ENCODE peak calls at places on chromosomes 4 and X, in ten cellular contexts. One of them, this sample, is unnamed.

GRCh38 chr4:20248155-20248558 is 3.5 kb upstream of the SLIT2 start:
- DNase-seq in mesothelial cell of epicardium: no peak
- DNase-seq in LoVo: peak
- DNase-seq in GM04503: peak
- DNase-seq in NCI-H146: peak
- DNase-seq in posterior vena cava: no peak
- DNase-seq in stimulated activated CD8-positive, alpha-beta memory T cell treated with anti-CD3 and anti-CD28 coated beads, Interleukin-2, amount 100 ng/mL, for 48 hours: no peak
- DNase-seq in Daoy: peak
- DNase-seq in globus pallidus: peak
- DNase-seq in tibial artery: no peak
- DNase-seq in this sample: no peak

GRCh38 chr4:1615786-1616573 is 68.1 kb downstream of the FAM53A start:
- DNase-seq in mesothelial cell of epicardium: no peak
- DNase-seq in LoVo: no peak
- DNase-seq in GM04503: no peak
- DNase-seq in NCI-H146: no peak
- DNase-seq in posterior vena cava: no peak
- DNase-seq in stimulated activated CD8-positive, alpha-beta memory T cell treated with anti-CD3 and anti-CD28 coated beads, Interleukin-2, amount 100 ng/mL, for 48 hours: no peak
- DNase-seq in Daoy: no peak
- DNase-seq in globus pallidus: no peak
- DNase-seq in tibial artery: no peak
- DNase-seq in this sample: no peak

GRCh38 chr4:13481569-13481968 is 2.6 kb downstream of the RAB28 start:
- DNase-seq in mesothelial cell of epicardium: no peak
- DNase-seq in LoVo: no peak
- DNase-seq in GM04503: peak
- DNase-seq in NCI-H146: no peak
- DNase-seq in posterior vena cava: no peak
- DNase-seq in stimulated activated CD8-positive, alpha-beta memory T cell treated with anti-CD3 and anti-CD28 coated beads, Interleukin-2, amount 100 ng/mL, for 48 hours: no peak
- DNase-seq in Daoy: no peak
- DNase-seq in globus pallidus: no peak
- DNase-seq in tibial artery: no peak
- DNase-seq in this sample: no peak

GRCh38 chr4:55673424-55673823 is 37.3 kb upstream of the NMU start:
- DNase-seq in mesothelial cell of epicardium: no peak
- DNase-seq in LoVo: no peak
- DNase-seq in GM04503: no peak
- DNase-seq in NCI-H146: no peak
- DNase-seq in posterior vena cava: no peak
- DNase-seq in stimulated activated CD8-positive, alpha-beta memory T cell treated with anti-CD3 and anti-CD28 coated beads, Interleukin-2, amount 100 ng/mL, for 48 hours: no peak
- DNase-seq in Daoy: no peak
- DNase-seq in globus pallidus: no peak
- DNase-seq in tibial artery: no peak
- DNase-seq in this sample: no peak

GRCh38 chr4:146243141-146243882 is 29.0 kb downstream of the REELD1 start:
- DNase-seq in mesothelial cell of epicardium: no peak
- DNase-seq in LoVo: no peak
- DNase-seq in GM04503: no peak
- DNase-seq in NCI-H146: no peak
- DNase-seq in posterior vena cava: peak
- DNase-seq in stimulated activated CD8-positive, alpha-beta memory T cell treated with anti-CD3 and anti-CD28 coated beads, Interleukin-2, amount 100 ng/mL, for 48 hours: peak
- DNase-seq in Daoy: peak
- DNase-seq in globus pallidus: no peak
- DNase-seq in tibial artery: no peak
- DNase-seq in this sample: no peak

GRCh38 chr4:80014531-80014930 is 58.5 kb downstream of the ANTXR2 start:
- DNase-seq in mesothelial cell of epicardium: no peak
- DNase-seq in LoVo: no peak
- DNase-seq in GM04503: no peak
- DNase-seq in NCI-H146: no peak
- DNase-seq in posterior vena cava: no peak
- DNase-seq in stimulated activated CD8-positive, alpha-beta memory T cell treated with anti-CD3 and anti-CD28 coated beads, Interleukin-2, amount 100 ng/mL, for 48 hours: no peak
- DNase-seq in Daoy: no peak
- DNase-seq in globus pallidus: no peak
- DNase-seq in tibial artery: no peak
- DNase-seq in this sample: no peak

GRCh38 chr4:84279678-84280077 is 219.4 kb downstream of the NKX6-1 start:
- DNase-seq in mesothelial cell of epicardium: no peak
- DNase-seq in LoVo: no peak
- DNase-seq in GM04503: peak
- DNase-seq in NCI-H146: no peak
- DNase-seq in posterior vena cava: no peak
- DNase-seq in stimulated activated CD8-positive, alpha-beta memory T cell treated with anti-CD3 and anti-CD28 coated beads, Interleukin-2, amount 100 ng/mL, for 48 hours: no peak
- DNase-seq in Daoy: peak
- DNase-seq in globus pallidus: no peak
- DNase-seq in tibial artery: no peak
- DNase-seq in this sample: no peak

GRCh38 chr4:38509551-38509950 is 154.4 kb upstream of the KLF3 start:
- DNase-seq in mesothelial cell of epicardium: no peak
- DNase-seq in LoVo: no peak
- DNase-seq in GM04503: no peak
- DNase-seq in NCI-H146: no peak
- DNase-seq in posterior vena cava: no peak
- DNase-seq in stimulated activated CD8-positive, alpha-beta memory T cell treated with anti-CD3 and anti-CD28 coated beads, Interleukin-2, amount 100 ng/mL, for 48 hours: no peak
- DNase-seq in Daoy: no peak
- DNase-seq in globus pallidus: no peak
- DNase-seq in tibial artery: no peak
- DNase-seq in this sample: no peak

GRCh38 chrX:45849261-45849660 is 648.6 kb upstream of the DIPK2B start:
- DNase-seq in mesothelial cell of epicardium: no peak
- DNase-seq in LoVo: peak
- DNase-seq in GM04503: peak
- DNase-seq in NCI-H146: peak
- DNase-seq in posterior vena cava: no peak
- DNase-seq in stimulated activated CD8-positive, alpha-beta memory T cell treated with anti-CD3 and anti-CD28 coated beads, Interleukin-2, amount 100 ng/mL, for 48 hours: no peak
- DNase-seq in Daoy: peak
- DNase-seq in globus pallidus: peak
- DNase-seq in tibial artery: no peak
- DNase-seq in this sample: no peak